ENCODE peak calls at places on chromosomes 16 and 17, in eight cellular contexts. R, W, X, O, L, E, U and I are unnamed samples.

GRCh38 chr17:79623786-79624657 is 13.2 kb upstream of the RBFOX3 start:
- DNase-seq in O (no peak), R (no peak), W (no peak), X (peak; percentile 28), E (peak; percentile 2), L (peak; percentile 49), U (peak; percentile 10), I (no peak)

GRCh38 chr17:41065829-41066624 is at the start of gene KRTAP2-4:
- DNase-seq in E (no peak), U (no peak), R (peak; percentile 78), W (no peak), O (no peak), X (no peak), L (no peak), I (no peak)

GRCh38 chr16:11585460-11586374 is 1.0 kb downstream of the LITAF start:
- DNase-seq in E (peak; percentile 33), U (no peak), R (no peak), L (peak; percentile 66), X (peak; percentile 62), W (no peak), O (no peak), I (peak; percentile 39)

GRCh38 chr17:35314415-35315216 is 58.8 kb downstream of the SLFN11 start:
- DNase-seq in L (peak; percentile 17), O (peak; percentile 10), R (no peak), U (no peak), E (no peak), X (no peak), W (no peak), I (peak; percentile 21)

GRCh38 chr16:1536601-1537000 is 3.1 kb downstream of the TMEM204 start:
- DNase-seq in R (no peak), E (no peak), L (no peak), U (no peak), W (no peak), O (no peak), X (no peak), I (no peak)

GRCh38 chr17:67378444-67379250 is 1.6 kb downstream of the PITPNC1 start:
- DNase-seq in W (peak; percentile 53), X (peak; percentile 87), O (peak; percentile 86), U (peak; percentile 77), R (peak; percentile 56), E (peak; percentile 72), L (peak; percentile 95), I (peak; percentile 95)

GRCh38 chr17:58111676-58112075 is 28.5 kb downstream of the DYNLL2 start:
- DNase-seq in R (no peak), O (no peak), E (no peak), X (no peak), U (no peak), W (no peak), L (no peak), I (no peak)

GRCh38 chr17:77304051-77304745 is 163.4 kb downstream of the SEC14L1 start:
- DNase-seq in E (no peak), L (no peak), O (no peak), U (no peak), W (no peak), R (no peak), X (no peak), I (no peak)

GRCh38 chr17:53668854-53669253 is 153.9 kb upstream of the KIF2B start:
- DNase-seq in E (no peak), W (no peak), X (no peak), O (no peak), U (no peak), R (no peak), L (no peak), I (no peak)

GRCh38 chr17:30238387-30239088 is 3.0 kb upstream of the SLC6A4 start:
- DNase-seq in U (no peak), X (no peak), O (peak; percentile 58), E (no peak), R (no peak), L (peak; percentile 74), W (no peak), I (peak; percentile 19)

GRCh38 chr16:2586901-2587480 is 49.2 kb downstream of the PDPK1 start:
- DNase-seq in U (no peak), L (no peak), O (no peak), R (no peak), X (no peak), E (no peak), W (no peak), I (no peak)

GRCh38 chr17:27155866-27156265 is 138.0 kb upstream of the WSB1 start:
- DNase-seq in O (no peak), X (peak; percentile 39), E (no peak), R (no peak), W (no peak), L (no peak), U (no peak), I (no peak)

GRCh38 chr17:14428640-14429029 is 127.8 kb downstream of the HS3ST3B1 start:
- DNase-seq in L (peak; percentile 16), O (no peak), R (no peak), X (peak; percentile 62), E (no peak), U (no peak), W (no peak), I (no peak)

GRCh38 chr16:56662357-56663354 is 4.9 kb downstream of the MT1F start:
- DNase-seq in L (peak; percentile 68), W (no peak), X (no peak), U (no peak), O (peak; percentile 16), E (no peak), R (no peak), I (peak; percentile 44)

GRCh38 chr17:41811549-41812175 is at the start of gene P3H4:
- DNase-seq in O (peak; percentile 80), R (peak; percentile 44), U (peak; percentile 72), X (peak; percentile 92), L (peak; percentile 95), E (peak; percentile 68), W (peak; percentile 29), I (peak; percentile 84)

GRCh38 chr16:9115277-9115676 is 23.8 kb downstream of the HAPSTR1 start:
- DNase-seq in O (no peak), L (no peak), U (no peak), W (no peak), E (no peak), X (no peak), R (no peak), I (peak; percentile 87)

GRCh38 chr16:31421587-31421986 is 6.6 kb downstream of the COX6A2 start:
- DNase-seq in W (no peak), L (no peak), O (no peak), X (peak; percentile 72), R (no peak), U (no peak), E (no peak), I (no peak)

GRCh38 chr16:9344508-9344907 is 253.1 kb downstream of the HAPSTR1 start:
- DNase-seq in E (no peak), R (no peak), X (no peak), W (no peak), U (no peak), L (no peak), O (no peak), I (no peak)

GRCh38 chr17:49443862-49444261 is 29.2 kb upstream of the PHB1 start:
- DNase-seq in X (no peak), L (no peak), U (no peak), R (no peak), E (no peak), O (no peak), W (no peak), I (no peak)

GRCh38 chr16:21185659-21186325 is 25.6 kb downstream of the ZP2 start:
- DNase-seq in X (no peak), W (no peak), L (no peak), E (no peak), R (no peak), U (no peak), O (no peak), I (no peak)